ENCODE peak calls at places on chromosomes 11 and 22, in ten cellular contexts. One of them, this sample, is unnamed.

GRCh38 chr22:36405221-36405631 is 17.5 kb upstream of the MYH9 start:
- DNase-seq in uterus: no peak
- DNase-seq in cardiac muscle cell: no peak
- DNase-seq in GM23338: no peak
- DNase-seq in upper lobe of left lung: no peak
- DNase-seq in IMR-90: no peak
- DNase-seq in tibial nerve: no peak
- DNase-seq in tibial artery: no peak
- DNase-seq in heart right ventricle: no peak
- DNase-seq in AG04450: no peak
- DNase-seq in this sample: no peak

GRCh38 chr11:2671748-2672147 is 28.0 kb downstream of the KCNQ1OT1 start:
- DNase-seq in uterus: no peak
- DNase-seq in cardiac muscle cell: no peak
- DNase-seq in GM23338: no peak
- DNase-seq in upper lobe of left lung: no peak
- DNase-seq in IMR-90: no peak
- DNase-seq in tibial nerve: no peak
- DNase-seq in tibial artery: peak
- DNase-seq in heart right ventricle: peak
- DNase-seq in AG04450: no peak
- DNase-seq in this sample: no peak

GRCh38 chr11:68594123-68594522 is 90.2 kb upstream of the GAL start:
- DNase-seq in uterus: no peak
- DNase-seq in cardiac muscle cell: no peak
- DNase-seq in GM23338: no peak
- DNase-seq in upper lobe of left lung: no peak
- DNase-seq in IMR-90: no peak
- DNase-seq in tibial nerve: no peak
- DNase-seq in tibial artery: no peak
- DNase-seq in heart right ventricle: no peak
- DNase-seq in AG04450: no peak
- DNase-seq in this sample: no peak

GRCh38 chr22:50228366-50228765 is 16.5 kb downstream of the TUBGCP6 start:
- DNase-seq in uterus: no peak
- DNase-seq in cardiac muscle cell: no peak
- DNase-seq in GM23338: no peak
- DNase-seq in upper lobe of left lung: peak
- DNase-seq in IMR-90: no peak
- DNase-seq in tibial nerve: no peak
- DNase-seq in tibial artery: no peak
- DNase-seq in heart right ventricle: no peak
- DNase-seq in AG04450: no peak
- DNase-seq in this sample: no peak

GRCh38 chr11:48049036-48049435 is 68.7 kb downstream of the PTPRJ start:
- DNase-seq in uterus: no peak
- DNase-seq in cardiac muscle cell: no peak
- DNase-seq in GM23338: no peak
- DNase-seq in upper lobe of left lung: no peak
- DNase-seq in IMR-90: no peak
- DNase-seq in tibial nerve: no peak
- DNase-seq in tibial artery: no peak
- DNase-seq in heart right ventricle: no peak
- DNase-seq in AG04450: no peak
- DNase-seq in this sample: no peak

GRCh38 chr22:47199261-47199948 is 437.0 kb downstream of the TBC1D22A start:
- DNase-seq in uterus: no peak
- DNase-seq in cardiac muscle cell: no peak
- DNase-seq in GM23338: no peak
- DNase-seq in upper lobe of left lung: no peak
- DNase-seq in IMR-90: no peak
- DNase-seq in tibial nerve: peak
- DNase-seq in tibial artery: no peak
- DNase-seq in heart right ventricle: no peak
- DNase-seq in AG04450: no peak
- DNase-seq in this sample: peak

GRCh38 chr11:57476223-57476882 is 16.0 kb downstream of the RTN4RL2 start:
- DNase-seq in uterus: no peak
- DNase-seq in cardiac muscle cell: no peak
- DNase-seq in GM23338: peak
- DNase-seq in upper lobe of left lung: no peak
- DNase-seq in IMR-90: no peak
- DNase-seq in tibial nerve: no peak
- DNase-seq in tibial artery: no peak
- DNase-seq in heart right ventricle: no peak
- DNase-seq in AG04450: no peak
- DNase-seq in this sample: no peak

GRCh38 chr11:96486890-96487633 is 97.2 kb downstream of the JRKL start:
- DNase-seq in uterus: no peak
- DNase-seq in cardiac muscle cell: peak
- DNase-seq in GM23338: peak
- DNase-seq in upper lobe of left lung: peak
- DNase-seq in IMR-90: peak
- DNase-seq in tibial nerve: no peak
- DNase-seq in tibial artery: no peak
- DNase-seq in heart right ventricle: no peak
- DNase-seq in AG04450: no peak
- DNase-seq in this sample: no peak

GRCh38 chr11:3206128-3206921 is 12.3 kb downstream of the MRGPRG start:
- DNase-seq in uterus: no peak
- DNase-seq in cardiac muscle cell: no peak
- DNase-seq in GM23338: no peak
- DNase-seq in upper lobe of left lung: no peak
- DNase-seq in IMR-90: no peak
- DNase-seq in tibial nerve: no peak
- DNase-seq in tibial artery: no peak
- DNase-seq in heart right ventricle: no peak
- DNase-seq in AG04450: no peak
- DNase-seq in this sample: no peak

GRCh38 chr22:28143961-28144745 is 225.1 kb upstream of the PITPNB start:
- DNase-seq in uterus: no peak
- DNase-seq in cardiac muscle cell: no peak
- DNase-seq in GM23338: no peak
- DNase-seq in upper lobe of left lung: no peak
- DNase-seq in IMR-90: no peak
- DNase-seq in tibial nerve: no peak
- DNase-seq in tibial artery: no peak
- DNase-seq in heart right ventricle: no peak
- DNase-seq in AG04450: no peak
- DNase-seq in this sample: no peak

GRCh38 chr22:33519140-33519973 is 400.9 kb downstream of the LARGE1 start:
- DNase-seq in uterus: peak
- DNase-seq in cardiac muscle cell: peak
- DNase-seq in GM23338: peak
- DNase-seq in upper lobe of left lung: no peak
- DNase-seq in IMR-90: peak
- DNase-seq in tibial nerve: no peak
- DNase-seq in tibial artery: no peak
- DNase-seq in heart right ventricle: peak
- DNase-seq in AG04450: no peak
- DNase-seq in this sample: no peak

GRCh38 chr11:134506046-134506445 is 94.0 kb upstream of the B3GAT1 start:
- DNase-seq in uterus: no peak
- DNase-seq in cardiac muscle cell: no peak
- DNase-seq in GM23338: no peak
- DNase-seq in upper lobe of left lung: no peak
- DNase-seq in IMR-90: no peak
- DNase-seq in tibial nerve: no peak
- DNase-seq in tibial artery: no peak
- DNase-seq in heart right ventricle: no peak
- DNase-seq in AG04450: no peak
- DNase-seq in this sample: no peak

GRCh38 chr11:34323601-34324000 is 34.2 kb downstream of the ABTB2 start:
- DNase-seq in uterus: no peak
- DNase-seq in cardiac muscle cell: no peak
- DNase-seq in GM23338: no peak
- DNase-seq in upper lobe of left lung: no peak
- DNase-seq in IMR-90: no peak
- DNase-seq in tibial nerve: no peak
- DNase-seq in tibial artery: no peak
- DNase-seq in heart right ventricle: no peak
- DNase-seq in AG04450: no peak
- DNase-seq in this sample: no peak

GRCh38 chr11:103659138-103659734 is 377.2 kb upstream of the DDI1 start:
- DNase-seq in uterus: no peak
- DNase-seq in cardiac muscle cell: peak
- DNase-seq in GM23338: peak
- DNase-seq in upper lobe of left lung: no peak
- DNase-seq in IMR-90: no peak
- DNase-seq in tibial nerve: no peak
- DNase-seq in tibial artery: no peak
- DNase-seq in heart right ventricle: no peak
- DNase-seq in AG04450: no peak
- DNase-seq in this sample: no peak
- TF ChIP-seq CTCF in uterus: no peak
- TF ChIP-seq CTCF in cardiac muscle cell: peak
- TF ChIP-seq CTCF in GM23338: peak
- TF ChIP-seq CTCF in upper lobe of left lung: no peak
- TF ChIP-seq CTCF in IMR-90: peak
- TF ChIP-seq CTCF in tibial nerve: no peak
- TF ChIP-seq CTCF in tibial artery: no peak
- TF ChIP-seq CTCF in heart right ventricle: no peak
- TF ChIP-seq CTCF in AG04450: peak
- TF ChIP-seq CTCF in this sample: no peak

DNA sequence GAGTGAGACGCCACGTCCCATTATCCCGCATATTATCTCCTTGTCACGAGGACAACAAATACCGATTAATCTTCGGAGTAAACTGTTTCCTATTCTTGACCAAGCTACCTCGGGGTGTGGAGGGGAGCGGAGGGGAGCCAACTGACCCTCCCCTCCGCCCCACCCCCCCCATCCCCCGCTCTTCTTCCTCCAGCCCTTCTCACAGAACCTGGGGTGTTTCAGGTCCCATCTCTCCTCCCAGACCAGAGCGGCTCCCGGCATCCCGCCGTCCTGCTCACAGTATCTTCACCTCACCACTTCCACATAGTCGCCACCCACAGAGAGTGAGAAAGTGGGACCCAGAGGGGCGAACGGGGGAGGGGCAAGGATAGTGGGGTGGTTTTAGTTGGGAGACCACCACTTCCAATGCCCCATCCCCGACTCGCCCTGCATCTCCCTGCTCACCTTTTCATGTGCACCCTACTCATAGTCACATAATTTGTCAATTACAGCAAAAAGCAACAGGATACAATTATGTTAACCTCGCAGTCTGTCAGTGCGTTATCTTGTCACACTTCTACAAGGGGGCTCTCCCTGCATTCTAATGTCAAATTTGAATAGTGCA is 11.2 kb downstream of the PAX6 start:
- DNase-seq in uterus: no peak
- DNase-seq in cardiac muscle cell: no peak
- DNase-seq in GM23338: peak
- DNase-seq in upper lobe of left lung: no peak
- DNase-seq in IMR-90: no peak
- DNase-seq in tibial nerve: no peak
- DNase-seq in tibial artery: no peak
- DNase-seq in heart right ventricle: no peak
- DNase-seq in AG04450: no peak
- DNase-seq in this sample: no peak
- H3K4me3 ChIP-seq in uterus: no peak
- H3K4me3 ChIP-seq in cardiac muscle cell: no peak
- H3K4me3 ChIP-seq in GM23338: peak
- H3K4me3 ChIP-seq in upper lobe of left lung: no peak
- H3K4me3 ChIP-seq in IMR-90: no peak
- H3K4me3 ChIP-seq in tibial nerve: no peak
- H3K4me3 ChIP-seq in tibial artery: no peak
- H3K4me3 ChIP-seq in heart right ventricle: no peak
- H3K4me3 ChIP-seq in AG04450: no peak
- H3K4me3 ChIP-seq in this sample: peak

GRCh38 chr11:73321342-73322110 is 13.4 kb downstream of the ARHGEF17 start:
- DNase-seq in uterus: peak
- DNase-seq in cardiac muscle cell: peak
- DNase-seq in GM23338: peak
- DNase-seq in upper lobe of left lung: no peak
- DNase-seq in IMR-90: peak
- DNase-seq in tibial nerve: no peak
- DNase-seq in tibial artery: no peak
- DNase-seq in heart right ventricle: peak
- DNase-seq in AG04450: no peak
- DNase-seq in this sample: no peak

GRCh38 chr11:73318501-73319011 is 10.5 kb downstream of the ARHGEF17 start:
- DNase-seq in uterus: no peak
- DNase-seq in cardiac muscle cell: peak
- DNase-seq in GM23338: no peak
- DNase-seq in upper lobe of left lung: peak
- DNase-seq in IMR-90: no peak
- DNase-seq in tibial nerve: no peak
- DNase-seq in tibial artery: no peak
- DNase-seq in heart right ventricle: no peak
- DNase-seq in AG04450: no peak
- DNase-seq in this sample: no peak

GRCh38 chr11:73322111-73322985 is 14.3 kb downstream of the ARHGEF17 start:
- DNase-seq in uterus: peak
- DNase-seq in cardiac muscle cell: peak
- DNase-seq in GM23338: no peak
- DNase-seq in upper lobe of left lung: no peak
- DNase-seq in IMR-90: peak
- DNase-seq in tibial nerve: no peak
- DNase-seq in tibial artery: no peak
- DNase-seq in heart right ventricle: no peak
- DNase-seq in AG04450: no peak
- DNase-seq in this sample: no peak

GRCh38 chr11:73322986-73323306 is 14.9 kb downstream of the ARHGEF17 start:
- DNase-seq in uterus: no peak
- DNase-seq in cardiac muscle cell: no peak
- DNase-seq in GM23338: no peak
- DNase-seq in upper lobe of left lung: no peak
- DNase-seq in IMR-90: no peak
- DNase-seq in tibial nerve: no peak
- DNase-seq in tibial artery: no peak
- DNase-seq in heart right ventricle: no peak
- DNase-seq in AG04450: no peak
- DNase-seq in this sample: no peak

GRCh38 chr11:73320786-73321325 is 12.8 kb downstream of the ARHGEF17 start:
- DNase-seq in uterus: peak
- DNase-seq in cardiac muscle cell: peak
- DNase-seq in GM23338: no peak
- DNase-seq in upper lobe of left lung: no peak
- DNase-seq in IMR-90: peak
- DNase-seq in tibial nerve: no peak
- DNase-seq in tibial artery: peak
- DNase-seq in heart right ventricle: no peak
- DNase-seq in AG04450: no peak
- DNase-seq in this sample: no peak
- H3K27ac ChIP-seq in uterus: peak
- H3K27ac ChIP-seq in cardiac muscle cell: peak
- H3K27ac ChIP-seq in GM23338: no peak
- H3K27ac ChIP-seq in upper lobe of left lung: peak
- H3K27ac ChIP-seq in IMR-90: peak
- H3K27ac ChIP-seq in tibial nerve: peak
- H3K27ac ChIP-seq in tibial artery: peak
- H3K27ac ChIP-seq in heart right ventricle: peak
- H3K27ac ChIP-seq in AG04450: peak
- H3K27ac ChIP-seq in this sample: peak

DNA sequence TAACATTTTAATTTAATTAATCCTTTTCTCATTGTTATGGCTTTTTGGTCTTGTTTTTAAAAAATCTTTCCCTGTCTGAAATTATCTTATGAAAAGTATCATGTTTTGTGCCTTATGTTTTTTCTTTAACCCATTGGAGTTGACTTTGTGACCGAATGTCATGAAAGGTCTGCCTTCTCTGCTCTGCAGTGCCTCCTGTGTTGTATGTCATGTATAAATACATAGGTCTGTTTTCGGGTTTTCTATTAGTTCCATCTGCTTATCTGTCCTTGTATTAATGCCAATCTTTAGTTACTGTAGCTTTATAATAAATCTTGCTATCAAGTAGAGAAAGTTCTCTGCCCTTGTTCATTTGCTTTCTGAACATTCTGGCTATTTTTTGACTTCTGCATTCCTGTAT is 73.0 kb downstream of the ZBTB44 start:
- DNase-seq in uterus: no peak
- DNase-seq in cardiac muscle cell: no peak
- DNase-seq in GM23338: peak
- DNase-seq in upper lobe of left lung: no peak
- DNase-seq in IMR-90: no peak
- DNase-seq in tibial nerve: no peak
- DNase-seq in tibial artery: no peak
- DNase-seq in heart right ventricle: no peak
- DNase-seq in AG04450: no peak
- DNase-seq in this sample: no peak
- TF ChIP-seq CTCF in uterus: no peak
- TF ChIP-seq CTCF in cardiac muscle cell: no peak
- TF ChIP-seq CTCF in GM23338: peak
- TF ChIP-seq CTCF in upper lobe of left lung: no peak
- TF ChIP-seq CTCF in IMR-90: peak
- TF ChIP-seq CTCF in tibial nerve: no peak
- TF ChIP-seq CTCF in tibial artery: no peak
- TF ChIP-seq CTCF in heart right ventricle: no peak
- TF ChIP-seq CTCF in AG04450: peak
- TF ChIP-seq CTCF in this sample: no peak